ENCODE peak calls at places on chromosomes 3 and 15, in five cellular contexts. B, C, P, S and Z are unnamed samples.

GRCh38 chr15:67828969-67829646 is 3.8 kb downstream of the SKOR1 start:
- DNase-seq in S (no peak), P (no peak), B (no peak), C (no peak), Z (no peak)

GRCh38 chr3:14481646-14482036 is 58.5 kb downstream of the GRIP2 start:
- DNase-seq in C (no peak), S (no peak), B (no peak), P (no peak), Z (no peak)

GRCh38 chr15:39213385-39213840 is 367.5 kb upstream of the THBS1 start:
- DNase-seq in P (no peak), S (peak; percentile 75), B (no peak), C (peak; percentile 53), Z (no peak)

GRCh38 chr3:172192830-172193415 is 153.5 kb downstream of the FNDC3B start:
- DNase-seq in S (no peak), C (no peak), B (no peak), P (no peak), Z (no peak)

GRCh38 chr3:74443102-74443501 is 171.4 kb downstream of the CNTN3 start:
- DNase-seq in S (no peak), B (no peak), C (no peak), P (no peak), Z (no peak)

GRCh38 chr3:184222521-184222920 is 6.9 kb upstream of the VWA5B2 start:
- DNase-seq in C (no peak), P (no peak), S (no peak), B (no peak), Z (no peak)

GRCh38 chr3:127197300-127198150 is 4.6 kb downstream of the PRR23E start:
- DNase-seq in C (no peak), B (no peak), P (no peak), S (peak; percentile 46), Z (no peak)

GRCh38 chr15:85766007-85766831 is 28.5 kb downstream of the KLHL25 start:
- DNase-seq in P (no peak), S (no peak), C (no peak), B (no peak), Z (no peak)